ENCODE peak calls at places on chromosomes 12 and 14, in seven cellular contexts. J is Caco-2; Q is right lobe of liver; Y is activated CD4-positive, alpha-beta T cell treated with anti-CD3 and anti-CD28 coated beads for 1 hour; E is ELF-1; F is AG04450; P is GF-D8. X is an unnamed sample.

GRCh38 chr12:68932123-68932700 is 759 bp downstream of the CPM start:
- DNase-seq in J (no peak), Q (no peak), Y (no peak), E (no peak), F (no peak), P (no peak), X (no peak)

GRCh38 chr12:65632131-65632855 is 192.0 kb upstream of the HMGA2 start:
- DNase-seq in J (no peak), Q (no peak), Y (no peak), E (no peak), F (no peak), P (no peak), X (no peak)

GRCh38 chr12:132360906-132361777 is 31.8 kb upstream of the GALNT9 start:
- DNase-seq in J (no peak), Q (peak; percentile 46), Y (no peak), E (no peak), F (no peak), P (no peak), X (no peak)

GRCh38 chr12:15151141-15152091 is 69.8 kb downstream of the RERG start:
- DNase-seq in J (peak; percentile 33), Q (no peak), Y (no peak), E (no peak), F (no peak), P (no peak), X (peak; percentile 23)

GRCh38 chr14:100944052-100944451 is 40.5 kb upstream of the RTL1 start:
- DNase-seq in J (no peak), Q (no peak), Y (no peak), E (no peak), F (no peak), P (no peak), X (no peak)

GRCh38 chr14:105664691-105665090 is 138.3 kb downstream of the TMEM121 start:
- DNase-seq in J (no peak), Q (no peak), Y (no peak), E (no peak), F (no peak), P (no peak), X (no peak)

GRCh38 chr12:48995061-48995879 is 3.9 kb downstream of the DDN start:
- DNase-seq in J (peak; percentile 96), Q (peak; percentile 84), Y (no peak), E (peak; percentile 95), F (peak; percentile 49), P (peak; percentile 17), X (no peak)

GRCh38 chr12:33438890-33439586 is 581 bp downstream of the SYT10 start:
- DNase-seq in J (peak; percentile 36), Q (peak; percentile 48), Y (no peak), E (peak; percentile 60), F (no peak), P (no peak), X (no peak)

GRCh38 chr12:60201891-60202290 is 606.1 kb downstream of the SLC16A7 start:
- DNase-seq in J (no peak), Q (no peak), Y (no peak), E (no peak), F (no peak), P (no peak), X (no peak)

GRCh38 chr14:76084374-76084773 is 67.3 kb upstream of the GPATCH2L start:
- DNase-seq in J (no peak), Q (no peak), Y (no peak), E (peak; percentile 22), F (no peak), P (no peak), X (no peak)

GRCh38 chr12:121724930-121725329 is 12.4 kb downstream of the TMEM120B start:
- DNase-seq in J (no peak), Q (no peak), Y (no peak), E (no peak), F (no peak), P (no peak), X (no peak)

X was measured in HS-27A.